ENCODE peak calls at places on chromosomes 6 and 20, in seven cellular contexts. V, E, O, T, M, I and F are unnamed samples.
A peak's percentile ranks its signal among the peaks of the same experiment; 100 is the strongest.

GRCh38 chr6:53159558-53159957 is 10.9 kb upstream of the GCM1 start:
- DNase-seq in T (peak; percentile 32), E (no peak), M (no peak), I (peak; percentile 44), V (no peak), O (no peak), F (no peak)

GRCh38 chr6:107806675-107807074 is 17.4 kb downstream of the SCML4 start:
- DNase-seq in I (no peak), E (no peak), T (no peak), V (no peak), O (no peak), M (no peak), F (peak; percentile 32)

GRCh38 chr6:96836579-96837137 is 619 bp downstream of the GPR63 start:
- DNase-seq in E (no peak), M (no peak), T (peak; percentile 13), O (peak; percentile 24), V (no peak), I (peak; percentile 32), F (no peak)

GRCh38 chr20:9100721-9101120 is 31.8 kb downstream of the PLCB4 start:
- DNase-seq in O (no peak), T (no peak), I (no peak), M (no peak), E (no peak), V (no peak), F (no peak)

GRCh38 chr6:41040911-41041536 is 1.2 kb upstream of the TSPO2 start:
- DNase-seq in E (no peak), O (no peak), V (no peak), T (no peak), M (no peak), I (no peak), F (no peak)

GRCh38 chr20:56865055-56865454 is 235.9 kb downstream of the TFAP2C start:
- DNase-seq in O (no peak), I (no peak), M (no peak), T (no peak), E (no peak), V (no peak), F (no peak)

GRCh38 chr6:95687839-95688238 is 110.5 kb downstream of the MANEA start:
- DNase-seq in V (no peak), O (no peak), I (no peak), T (no peak), E (no peak), M (no peak), F (no peak)

GRCh38 chr6:33014841-33015634 is 5.6 kb upstream of the HLA-DOA start:
- DNase-seq in T (peak; percentile 91), I (peak; percentile 92), M (no peak), O (peak; percentile 75), E (no peak), V (no peak), F (peak; percentile 78)

GRCh38 chr6:54737247-54737646 is 109.3 kb upstream of the FAM83B start:
- DNase-seq in E (no peak), T (no peak), V (no peak), O (no peak), M (no peak), I (peak; percentile 75), F (peak; percentile 81)

DNA sequence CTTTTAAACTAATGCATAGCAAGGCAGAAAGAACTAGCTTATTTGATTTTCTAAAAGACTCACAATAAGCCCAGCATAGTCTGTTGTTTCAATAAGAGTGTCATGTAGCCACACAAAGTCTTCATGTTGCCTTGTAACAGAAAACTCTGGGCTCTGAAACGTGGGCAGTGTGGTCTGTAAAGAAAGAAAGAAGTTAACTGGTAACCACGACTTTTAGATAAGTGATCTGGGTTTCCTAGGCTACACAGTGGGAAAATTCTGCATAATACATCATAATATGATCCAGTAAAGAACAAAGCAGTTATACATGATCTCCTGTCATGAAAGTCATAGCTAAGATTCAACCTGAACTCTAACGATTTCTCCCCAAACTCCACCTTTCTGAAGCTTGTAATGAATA is 13.3 kb downstream of the SNX5 start:
- DNase-seq in I (no peak), E (no peak), M (no peak), T (no peak), O (no peak), V (no peak), F (no peak)
- H3K27ac ChIP-seq in I (peak overlapping the region; percentile 75), E (peak overlapping the region; percentile 70), M (no peak overlapping the region), T (no peak overlapping the region), O (no peak overlapping the region), V (peak overlapping the region; percentile 57), F (no peak overlapping the region)

GRCh38 chr6:109227646-109228045 is 132.3 kb downstream of the CEP57L1 start:
- DNase-seq in I (no peak), M (no peak), O (no peak), T (no peak), E (no peak), V (no peak), F (no peak)
- TF ChIP-seq CTCF in I (no peak), M (no peak), O (no peak), T (no peak), E (no peak), V (no peak), F (no peak)

GRCh38 chr6:93105017-93105416 is 314.3 kb downstream of the EPHA7 start:
- DNase-seq in V (no peak), T (peak; percentile 95), E (no peak), I (no peak), O (no peak), M (no peak), F (no peak)
- H3K27ac ChIP-seq in V (no peak overlapping the region), T (no peak overlapping the region), E (no peak overlapping the region), I (no peak overlapping the region), O (peak overlapping the region; percentile 20), M (no peak overlapping the region), F (no peak overlapping the region)

GRCh38 chr6:55941713-55942112 is 66.3 kb upstream of the BMP5 start:
- DNase-seq in T (peak; percentile 65), V (no peak), O (no peak), I (peak; percentile 13), M (no peak), E (no peak), F (no peak)
- TF ChIP-seq CTCF in T (peak; percentile 47), V (no peak), O (no peak), I (peak; percentile 45), M (no peak), E (no peak), F (peak; percentile 51)

GRCh38 chr20:25064561-25064960 is 6.6 kb upstream of the ACSS1 start:
- DNase-seq in T (no peak), O (no peak), E (peak; percentile 32), M (no peak), V (no peak), I (no peak), F (no peak)

GRCh38 chr20:25065044-25065624 is 7.2 kb upstream of the ACSS1 start:
- DNase-seq in M (no peak), T (no peak), O (no peak), I (no peak), E (peak; percentile 77), V (no peak), F (no peak)

GRCh38 chr20:25066386-25066785 is 8.4 kb upstream of the ACSS1 start:
- DNase-seq in I (no peak), M (no peak), T (no peak), O (no peak), E (peak; percentile 56), V (no peak), F (no peak)

GRCh38 chr20:25065625-25066338 is 7.8 kb upstream of the ACSS1 start:
- DNase-seq in E (peak; percentile 82), I (peak; percentile 79), O (no peak), M (peak; percentile 45), T (peak; percentile 61), V (no peak), F (peak; percentile 84)

DNA sequence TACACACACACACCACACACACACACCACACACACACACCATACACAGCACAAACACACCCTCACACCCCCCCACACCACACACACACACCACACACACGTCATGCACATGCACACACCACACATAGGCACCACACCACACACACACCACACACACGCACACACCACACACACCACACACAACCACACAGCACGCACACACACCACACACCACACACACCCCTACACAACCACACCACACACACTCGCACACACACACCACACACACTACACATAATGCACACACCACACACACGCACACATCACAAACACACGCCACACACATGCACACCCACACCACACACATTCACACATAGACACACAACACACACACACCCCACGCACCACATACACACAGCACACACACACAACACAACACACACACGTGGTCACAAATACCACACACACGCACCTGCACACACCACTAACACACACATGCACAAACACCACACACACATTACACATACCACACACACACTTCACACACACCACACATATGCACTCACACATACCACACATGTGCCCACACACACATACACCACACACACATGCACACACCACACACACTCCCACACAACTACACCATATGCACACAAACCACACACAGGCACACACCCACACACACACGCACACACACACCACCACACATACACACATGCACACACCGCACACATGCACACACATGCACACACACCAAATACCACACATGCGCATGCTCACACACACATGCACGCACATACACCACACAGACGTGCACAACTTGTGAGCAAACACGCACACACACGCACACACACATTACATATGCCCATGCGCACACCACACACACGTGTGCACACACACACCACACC is 9.4 kb upstream of the ACSS1 start:
- DNase-seq in O (no peak), M (no peak), V (no peak), I (no peak), E (peak; percentile 23), T (no peak), F (no peak)
- H3K27ac ChIP-seq in O (no peak overlapping the region), M (no peak overlapping the region), V (no peak overlapping the region), I (no peak overlapping the region), E (no peak overlapping the region), T (no peak overlapping the region), F (no peak overlapping the region)

GRCh38 chr20:45685896-45686295 is 15.9 kb upstream of the WFDC11 start:
- DNase-seq in V (no peak), O (no peak), T (no peak), E (no peak), I (peak; percentile 68), M (no peak), F (peak; percentile 76)
- TF ChIP-seq CTCF in V (no peak), O (peak; percentile 5), T (peak; percentile 4), E (no peak), I (peak; percentile 46), M (no peak), F (peak; percentile 71)

GRCh38 chr20:17571967-17572638 is 2.2 kb downstream of the DSTN start:
- DNase-seq in M (no peak), O (no peak), I (no peak), T (no peak), V (no peak), E (no peak), F (no peak)
- H3K27ac ChIP-seq in M (no peak overlapping the region), O (peak overlapping the region; percentile 99), I (peak overlapping the region; percentile 4), T (no peak overlapping the region), V (peak overlapping the region; percentile 99), E (no peak overlapping the region), F (no peak overlapping the region)

DNA sequence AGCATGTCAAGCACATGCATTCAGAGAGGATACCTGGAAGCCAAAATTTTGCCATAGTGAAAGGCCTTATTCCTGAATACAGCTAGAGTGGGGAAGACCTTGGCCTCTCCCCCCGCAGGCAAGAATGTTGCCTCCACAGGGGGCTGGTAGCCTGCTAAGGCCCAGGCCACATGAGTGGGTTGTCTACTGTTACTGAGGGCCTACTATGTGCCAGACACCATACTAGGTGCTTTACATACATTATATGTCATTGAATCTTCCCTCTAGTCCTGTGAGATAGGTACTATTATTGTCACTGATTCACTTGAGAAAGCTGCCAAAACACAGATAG is 642 bp upstream of the PI16 start:
- DNase-seq in V (no peak), O (no peak), T (no peak), M (no peak), I (no peak), E (peak; percentile 27), F (peak; percentile 35)
- TF ChIP-seq CTCF in V (no peak), O (no peak), T (no peak), M (no peak), I (no peak), E (no peak), F (no peak)